ENCODE peak calls at places on chromosomes 3 and 15, in eight cellular contexts. One of them, this sample, is unnamed.

GRCh38 chr3:72335458-72336050 is 512.7 kb downstream of the SHQ1 start:
- DNase-seq in stomach: no peak
- DNase-seq in adipocyte: no peak
- DNase-seq in NCI-H748 treated with DMSO at 0.1 percent for 48 hours: no peak
- DNase-seq in M059J: no peak
- DNase-seq in AG09309: no peak
- DNase-seq in fibroblast of lung: no peak
- DNase-seq in stimulated activated CD8-positive, alpha-beta memory T cell treated with anti-CD3 and anti-CD28 coated beads, Interleukin-2, amount 100 ng/mL, for 48 hours: no peak
- DNase-seq in this sample: no peak

GRCh38 chr3:150170843-150171513 is 200.3 kb upstream of the PFN2 start:
- DNase-seq in stomach: no peak
- DNase-seq in adipocyte: no peak
- DNase-seq in AG09309: no peak
- DNase-seq in fibroblast of lung: no peak
- DNase-seq in M059J: no peak
- DNase-seq in stimulated activated CD8-positive, alpha-beta memory T cell treated with anti-CD3 and anti-CD28 coated beads, Interleukin-2, amount 100 ng/mL, for 48 hours: no peak
- DNase-seq in NCI-H748 treated with DMSO at 0.1 percent for 48 hours: no peak
- DNase-seq in this sample: no peak

GRCh38 chr15:89442671-89443307 is 53.6 kb downstream of the RHCG start:
- DNase-seq in M059J: peak; percentile 47
- DNase-seq in NCI-H748 treated with DMSO at 0.1 percent for 48 hours: peak; percentile 8
- DNase-seq in AG09309: no peak
- DNase-seq in fibroblast of lung: no peak
- DNase-seq in adipocyte: peak; percentile 49
- DNase-seq in stimulated activated CD8-positive, alpha-beta memory T cell treated with anti-CD3 and anti-CD28 coated beads, Interleukin-2, amount 100 ng/mL, for 48 hours: peak; percentile 64
- DNase-seq in stomach: peak; percentile 31
- DNase-seq in this sample: peak; percentile 70

GRCh38 chr15:71747128-71748083 is 62.9 kb upstream of the NR2E3 start:
- DNase-seq in adipocyte: peak; percentile 69
- DNase-seq in fibroblast of lung: peak; percentile 83
- DNase-seq in stomach: no peak
- DNase-seq in M059J: peak; percentile 94
- DNase-seq in NCI-H748 treated with DMSO at 0.1 percent for 48 hours: no peak
- DNase-seq in AG09309: peak; percentile 78
- DNase-seq in stimulated activated CD8-positive, alpha-beta memory T cell treated with anti-CD3 and anti-CD28 coated beads, Interleukin-2, amount 100 ng/mL, for 48 hours: no peak
- DNase-seq in this sample: peak; percentile 52

GRCh38 chr15:96837241-96837970 is 506.9 kb downstream of the NR2F2 start:
- DNase-seq in AG09309: no peak
- DNase-seq in adipocyte: no peak
- DNase-seq in M059J: no peak
- DNase-seq in stimulated activated CD8-positive, alpha-beta memory T cell treated with anti-CD3 and anti-CD28 coated beads, Interleukin-2, amount 100 ng/mL, for 48 hours: no peak
- DNase-seq in fibroblast of lung: no peak
- DNase-seq in stomach: no peak
- DNase-seq in NCI-H748 treated with DMSO at 0.1 percent for 48 hours: no peak
- DNase-seq in this sample: no peak

GRCh38 chr3:2597615-2598014 is 498.9 kb downstream of the CNTN4 start:
- DNase-seq in M059J: no peak
- DNase-seq in adipocyte: no peak
- DNase-seq in AG09309: no peak
- DNase-seq in stimulated activated CD8-positive, alpha-beta memory T cell treated with anti-CD3 and anti-CD28 coated beads, Interleukin-2, amount 100 ng/mL, for 48 hours: no peak
- DNase-seq in stomach: no peak
- DNase-seq in fibroblast of lung: no peak
- DNase-seq in NCI-H748 treated with DMSO at 0.1 percent for 48 hours: no peak
- DNase-seq in this sample: no peak

GRCh38 chr15:38168472-38169057 is 84.1 kb upstream of the SPRED1 start:
- DNase-seq in adipocyte: peak; percentile 56
- DNase-seq in fibroblast of lung: no peak
- DNase-seq in stimulated activated CD8-positive, alpha-beta memory T cell treated with anti-CD3 and anti-CD28 coated beads, Interleukin-2, amount 100 ng/mL, for 48 hours: no peak
- DNase-seq in NCI-H748 treated with DMSO at 0.1 percent for 48 hours: no peak
- DNase-seq in stomach: no peak
- DNase-seq in M059J: no peak
- DNase-seq in AG09309: no peak
- DNase-seq in this sample: no peak

GRCh38 chr15:52078197-52078875 is 34.2 kb downstream of the BCL2L10 start:
- DNase-seq in adipocyte: no peak
- DNase-seq in fibroblast of lung: no peak
- DNase-seq in stomach: no peak
- DNase-seq in stimulated activated CD8-positive, alpha-beta memory T cell treated with anti-CD3 and anti-CD28 coated beads, Interleukin-2, amount 100 ng/mL, for 48 hours: no peak
- DNase-seq in NCI-H748 treated with DMSO at 0.1 percent for 48 hours: no peak
- DNase-seq in M059J: no peak
- DNase-seq in AG09309: no peak
- DNase-seq in this sample: no peak

GRCh38 chr15:100340721-100341661 is 784 bp downstream of the ADAMTS17 start:
- DNase-seq in M059J: no peak
- DNase-seq in NCI-H748 treated with DMSO at 0.1 percent for 48 hours: no peak
- DNase-seq in stimulated activated CD8-positive, alpha-beta memory T cell treated with anti-CD3 and anti-CD28 coated beads, Interleukin-2, amount 100 ng/mL, for 48 hours: no peak
- DNase-seq in stomach: no peak
- DNase-seq in fibroblast of lung: no peak
- DNase-seq in AG09309: no peak
- DNase-seq in adipocyte: no peak
- DNase-seq in this sample: peak; percentile 13

GRCh38 chr15:66359740-66360139 is 3.3 kb upstream of the TIPIN start:
- DNase-seq in adipocyte: no peak
- DNase-seq in fibroblast of lung: no peak
- DNase-seq in stomach: no peak
- DNase-seq in M059J: peak; percentile 30
- DNase-seq in NCI-H748 treated with DMSO at 0.1 percent for 48 hours: no peak
- DNase-seq in stimulated activated CD8-positive, alpha-beta memory T cell treated with anti-CD3 and anti-CD28 coated beads, Interleukin-2, amount 100 ng/mL, for 48 hours: no peak
- DNase-seq in AG09309: no peak
- DNase-seq in this sample: no peak

GRCh38 chr15:45549831-45550230 is 27.3 kb upstream of the SLC30A4 start:
- DNase-seq in fibroblast of lung: peak; percentile 56
- DNase-seq in AG09309: peak; percentile 58
- DNase-seq in stimulated activated CD8-positive, alpha-beta memory T cell treated with anti-CD3 and anti-CD28 coated beads, Interleukin-2, amount 100 ng/mL, for 48 hours: no peak
- DNase-seq in adipocyte: peak; percentile 19
- DNase-seq in NCI-H748 treated with DMSO at 0.1 percent for 48 hours: no peak
- DNase-seq in M059J: peak; percentile 58
- DNase-seq in stomach: no peak
- DNase-seq in this sample: no peak

GRCh38 chr3:3984053-3984452 is 184.8 kb downstream of the LRRN1 start:
- DNase-seq in fibroblast of lung: no peak
- DNase-seq in adipocyte: no peak
- DNase-seq in stomach: no peak
- DNase-seq in AG09309: no peak
- DNase-seq in stimulated activated CD8-positive, alpha-beta memory T cell treated with anti-CD3 and anti-CD28 coated beads, Interleukin-2, amount 100 ng/mL, for 48 hours: no peak
- DNase-seq in NCI-H748 treated with DMSO at 0.1 percent for 48 hours: no peak
- DNase-seq in M059J: no peak
- DNase-seq in this sample: no peak

GRCh38 chr15:29065571-29065970 is 179.8 kb downstream of the APBA2 start:
- DNase-seq in NCI-H748 treated with DMSO at 0.1 percent for 48 hours: no peak
- DNase-seq in AG09309: no peak
- DNase-seq in M059J: no peak
- DNase-seq in fibroblast of lung: no peak
- DNase-seq in stomach: no peak
- DNase-seq in stimulated activated CD8-positive, alpha-beta memory T cell treated with anti-CD3 and anti-CD28 coated beads, Interleukin-2, amount 100 ng/mL, for 48 hours: no peak
- DNase-seq in adipocyte: no peak
- DNase-seq in this sample: no peak

GRCh38 chr3:116306720-116307119 is 138.6 kb downstream of the LSAMP start:
- DNase-seq in stomach: no peak
- DNase-seq in AG09309: no peak
- DNase-seq in stimulated activated CD8-positive, alpha-beta memory T cell treated with anti-CD3 and anti-CD28 coated beads, Interleukin-2, amount 100 ng/mL, for 48 hours: no peak
- DNase-seq in NCI-H748 treated with DMSO at 0.1 percent for 48 hours: no peak
- DNase-seq in M059J: no peak
- DNase-seq in adipocyte: no peak
- DNase-seq in fibroblast of lung: no peak
- DNase-seq in this sample: no peak

GRCh38 chr3:101479022-101479421 is 34.0 kb downstream of the SENP7 start:
- DNase-seq in NCI-H748 treated with DMSO at 0.1 percent for 48 hours: no peak
- DNase-seq in stomach: no peak
- DNase-seq in stimulated activated CD8-positive, alpha-beta memory T cell treated with anti-CD3 and anti-CD28 coated beads, Interleukin-2, amount 100 ng/mL, for 48 hours: no peak
- DNase-seq in adipocyte: no peak
- DNase-seq in fibroblast of lung: no peak
- DNase-seq in M059J: no peak
- DNase-seq in AG09309: no peak
- DNase-seq in this sample: no peak

GRCh38 chr3:23115171-23115877 is 87.8 kb upstream of the UBE2E2 start:
- DNase-seq in fibroblast of lung: no peak
- DNase-seq in adipocyte: no peak
- DNase-seq in NCI-H748 treated with DMSO at 0.1 percent for 48 hours: no peak
- DNase-seq in stomach: no peak
- DNase-seq in AG09309: no peak
- DNase-seq in M059J: peak; percentile 11
- DNase-seq in stimulated activated CD8-positive, alpha-beta memory T cell treated with anti-CD3 and anti-CD28 coated beads, Interleukin-2, amount 100 ng/mL, for 48 hours: no peak
- DNase-seq in this sample: no peak